ENCODE peak calls at places on chromosomes 11 and 22, in seven cellular contexts. One of them, this sample, is unnamed. For H3K4me1, the result is how much of the 10 kb centered on the place peaks cover.

GRCh38 chr11:130769782-130770565 is 146.3 kb downstream of the SNX19 start:
- DNase-seq in tibial artery: no peak
- DNase-seq in cardiac muscle cell: no peak
- DNase-seq in A549: no peak
- DNase-seq in CD8-positive, alpha-beta memory T cell: no peak
- DNase-seq in stomach: no peak
- DNase-seq in right lobe of liver: no peak
- DNase-seq in this sample: no peak

GRCh38 chr11:27497284-27497866 is 9.2 kb downstream of the LIN7C start:
- DNase-seq in tibial artery: no peak
- DNase-seq in cardiac muscle cell: peak
- DNase-seq in A549: peak
- DNase-seq in CD8-positive, alpha-beta memory T cell: no peak
- DNase-seq in stomach: no peak
- DNase-seq in right lobe of liver: no peak
- DNase-seq in this sample: no peak

GRCh38 chr11:29809121-29809520 is 207.7 kb downstream of the KCNA4 start:
- DNase-seq in tibial artery: no peak
- DNase-seq in cardiac muscle cell: peak
- DNase-seq in A549: no peak
- DNase-seq in CD8-positive, alpha-beta memory T cell: no peak
- DNase-seq in stomach: no peak
- DNase-seq in right lobe of liver: no peak
- DNase-seq in this sample: no peak

GRCh38 chr22:37007666-37008065 is 11.6 kb downstream of the TST start:
- DNase-seq in tibial artery: no peak
- DNase-seq in cardiac muscle cell: peak
- DNase-seq in A549: no peak
- DNase-seq in CD8-positive, alpha-beta memory T cell: no peak
- DNase-seq in stomach: no peak
- DNase-seq in right lobe of liver: no peak
- DNase-seq in this sample: no peak

GRCh38 chr22:20021196-20022181 is 579 bp downstream of the TANGO2 start:
- DNase-seq in tibial artery: peak
- DNase-seq in cardiac muscle cell: peak
- DNase-seq in A549: no peak
- DNase-seq in CD8-positive, alpha-beta memory T cell: no peak
- DNase-seq in stomach: peak
- DNase-seq in right lobe of liver: peak
- DNase-seq in this sample: peak

GRCh38 chr11:18352581-18352980 is 30.2 kb downstream of the GTF2H1 start:
- DNase-seq in tibial artery: no peak
- DNase-seq in cardiac muscle cell: peak
- DNase-seq in A549: no peak
- DNase-seq in CD8-positive, alpha-beta memory T cell: no peak
- DNase-seq in stomach: no peak
- DNase-seq in right lobe of liver: no peak
- DNase-seq in this sample: no peak

GRCh38 chr11:43784301-43784700 is 96.3 kb upstream of the ALKBH3 start:
- DNase-seq in tibial artery: no peak
- DNase-seq in cardiac muscle cell: no peak
- DNase-seq in A549: no peak
- DNase-seq in CD8-positive, alpha-beta memory T cell: no peak
- DNase-seq in stomach: no peak
- DNase-seq in right lobe of liver: no peak
- DNase-seq in this sample: no peak

GRCh38 chr11:10818594-10818993 is 9.9 kb upstream of the EIF4G2 start:
- DNase-seq in tibial artery: no peak
- DNase-seq in cardiac muscle cell: no peak
- DNase-seq in A549: peak
- DNase-seq in CD8-positive, alpha-beta memory T cell: no peak
- DNase-seq in stomach: no peak
- DNase-seq in right lobe of liver: no peak
- DNase-seq in this sample: no peak

GRCh38 chr11:119705362-119705761 is 23.6 kb downstream of the NECTIN1 start:
- DNase-seq in tibial artery: no peak
- DNase-seq in cardiac muscle cell: no peak
- DNase-seq in A549: no peak
- DNase-seq in CD8-positive, alpha-beta memory T cell: no peak
- DNase-seq in stomach: no peak
- DNase-seq in right lobe of liver: no peak
- DNase-seq in this sample: no peak
- H3K4me1 ChIP-seq in tibial artery: under half
- H3K4me1 ChIP-seq in cardiac muscle cell: under half
- H3K4me1 ChIP-seq in A549: under half
- H3K4me1 ChIP-seq in CD8-positive, alpha-beta memory T cell: under half
- H3K4me1 ChIP-seq in stomach: under half
- H3K4me1 ChIP-seq in right lobe of liver: under half
- H3K4me1 ChIP-seq in this sample: under half

DNA sequence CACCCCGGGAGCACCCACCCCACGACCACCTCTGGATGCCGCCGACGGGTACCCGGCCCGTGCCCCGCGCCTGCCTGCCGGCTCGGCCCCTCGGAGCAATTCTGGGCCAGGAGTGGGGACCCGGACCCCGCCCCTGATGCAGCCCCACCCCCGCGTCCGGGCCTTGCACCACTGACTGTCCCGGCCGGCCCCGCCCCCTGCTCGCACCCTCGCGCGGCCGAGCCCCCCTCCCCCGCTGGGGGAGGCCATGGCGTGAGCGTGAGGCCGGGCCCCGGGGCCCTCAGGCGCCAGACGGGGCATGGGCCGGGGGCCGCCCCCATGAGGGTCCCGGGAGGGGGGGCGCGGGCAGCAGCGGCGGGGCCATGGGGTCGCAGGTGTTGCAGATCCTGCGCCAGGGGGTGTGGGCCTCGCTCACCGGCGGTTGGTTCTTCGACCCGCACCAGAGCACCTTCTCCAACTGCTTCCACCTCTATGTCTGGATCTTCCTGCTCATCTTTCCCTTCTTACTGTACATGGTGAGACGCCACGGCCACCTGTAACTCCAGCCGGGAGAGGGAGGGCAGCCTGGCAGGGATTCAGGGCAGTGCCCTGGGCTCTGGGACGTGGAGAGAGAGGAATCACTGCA is 486 bp downstream of the PCNX3 start:
- DNase-seq in tibial artery: no peak
- DNase-seq in cardiac muscle cell: peak
- DNase-seq in A549: peak
- DNase-seq in CD8-positive, alpha-beta memory T cell: peak
- DNase-seq in stomach: peak
- DNase-seq in right lobe of liver: no peak
- DNase-seq in this sample: no peak
- H3K4me3 ChIP-seq in tibial artery: peak
- H3K4me3 ChIP-seq in cardiac muscle cell: peak
- H3K4me3 ChIP-seq in A549: peak
- H3K4me3 ChIP-seq in CD8-positive, alpha-beta memory T cell: peak
- H3K4me3 ChIP-seq in stomach: peak
- H3K4me3 ChIP-seq in right lobe of liver: peak
- H3K4me3 ChIP-seq in this sample: peak

DNA sequence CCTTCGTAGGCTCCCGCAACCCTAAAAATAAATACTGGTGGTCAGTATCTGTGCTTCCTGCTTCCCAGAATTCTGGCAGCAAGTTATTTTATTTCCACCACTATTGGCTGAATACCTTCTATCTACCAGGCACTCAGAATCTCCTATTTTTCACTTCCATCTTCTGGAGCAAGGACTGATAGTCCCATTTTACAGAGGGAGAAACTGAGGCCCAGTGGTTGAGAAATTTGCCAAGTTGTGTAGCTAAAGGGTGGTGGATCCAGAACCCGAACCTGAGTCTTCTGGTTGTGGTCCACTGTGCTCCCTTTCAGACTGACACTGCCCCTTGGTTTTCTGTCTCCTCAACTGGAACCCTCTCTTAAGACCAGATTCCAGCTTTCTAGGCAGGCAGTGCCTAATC is 31.6 kb downstream of the NECTIN1 start:
- DNase-seq in tibial artery: no peak
- DNase-seq in cardiac muscle cell: no peak
- DNase-seq in A549: no peak
- DNase-seq in CD8-positive, alpha-beta memory T cell: no peak
- DNase-seq in stomach: no peak
- DNase-seq in right lobe of liver: no peak
- DNase-seq in this sample: no peak
- H3K4me1 ChIP-seq in tibial artery: under half
- H3K4me1 ChIP-seq in cardiac muscle cell: under half
- H3K4me1 ChIP-seq in A549: under half
- H3K4me1 ChIP-seq in CD8-positive, alpha-beta memory T cell: under half
- H3K4me1 ChIP-seq in stomach: under half
- H3K4me1 ChIP-seq in right lobe of liver: under half
- H3K4me1 ChIP-seq in this sample: under half

GRCh38 chr11:20162340-20162739 is 2.1 kb upstream of the DBX1 start:
- DNase-seq in tibial artery: no peak
- DNase-seq in cardiac muscle cell: no peak
- DNase-seq in A549: no peak
- DNase-seq in CD8-positive, alpha-beta memory T cell: no peak
- DNase-seq in stomach: no peak
- DNase-seq in right lobe of liver: no peak
- DNase-seq in this sample: no peak

GRCh38 chr11:20164152-20164551 is 3.9 kb upstream of the DBX1 start:
- DNase-seq in tibial artery: no peak
- DNase-seq in cardiac muscle cell: no peak
- DNase-seq in A549: no peak
- DNase-seq in CD8-positive, alpha-beta memory T cell: no peak
- DNase-seq in stomach: no peak
- DNase-seq in right lobe of liver: no peak
- DNase-seq in this sample: no peak

GRCh38 chr11:20162824-20163777 is 2.8 kb upstream of the DBX1 start:
- DNase-seq in tibial artery: no peak
- DNase-seq in cardiac muscle cell: peak
- DNase-seq in A549: peak
- DNase-seq in CD8-positive, alpha-beta memory T cell: no peak
- DNase-seq in stomach: no peak
- DNase-seq in right lobe of liver: peak
- DNase-seq in this sample: no peak

GRCh38 chr11:20161923-20162322 is 1.6 kb upstream of the DBX1 start:
- DNase-seq in tibial artery: no peak
- DNase-seq in cardiac muscle cell: no peak
- DNase-seq in A549: no peak
- DNase-seq in CD8-positive, alpha-beta memory T cell: no peak
- DNase-seq in stomach: no peak
- DNase-seq in right lobe of liver: no peak
- DNase-seq in this sample: no peak

GRCh38 chr11:20163778-20164133 is 3.5 kb upstream of the DBX1 start:
- DNase-seq in tibial artery: no peak
- DNase-seq in cardiac muscle cell: no peak
- DNase-seq in A549: no peak
- DNase-seq in CD8-positive, alpha-beta memory T cell: no peak
- DNase-seq in stomach: no peak
- DNase-seq in right lobe of liver: no peak
- DNase-seq in this sample: no peak
- H3K4me3 ChIP-seq in tibial artery: peak
- H3K4me3 ChIP-seq in cardiac muscle cell: peak
- H3K4me3 ChIP-seq in A549: peak
- H3K4me3 ChIP-seq in CD8-positive, alpha-beta memory T cell: no peak
- H3K4me3 ChIP-seq in stomach: peak
- H3K4me3 ChIP-seq in right lobe of liver: peak
- H3K4me3 ChIP-seq in this sample: peak

GRCh38 chr11:3833461-3833860 is 7.3 kb downstream of the RHOG start:
- DNase-seq in tibial artery: no peak
- DNase-seq in cardiac muscle cell: no peak
- DNase-seq in A549: no peak
- DNase-seq in CD8-positive, alpha-beta memory T cell: no peak
- DNase-seq in stomach: no peak
- DNase-seq in right lobe of liver: no peak
- DNase-seq in this sample: no peak
- H3K4me1 ChIP-seq in tibial artery: under half
- H3K4me1 ChIP-seq in cardiac muscle cell: under half
- H3K4me1 ChIP-seq in A549: under half
- H3K4me1 ChIP-seq in CD8-positive, alpha-beta memory T cell: half or more
- H3K4me1 ChIP-seq in stomach: under half
- H3K4me1 ChIP-seq in right lobe of liver: under half
- H3K4me1 ChIP-seq in this sample: half or more

DNA sequence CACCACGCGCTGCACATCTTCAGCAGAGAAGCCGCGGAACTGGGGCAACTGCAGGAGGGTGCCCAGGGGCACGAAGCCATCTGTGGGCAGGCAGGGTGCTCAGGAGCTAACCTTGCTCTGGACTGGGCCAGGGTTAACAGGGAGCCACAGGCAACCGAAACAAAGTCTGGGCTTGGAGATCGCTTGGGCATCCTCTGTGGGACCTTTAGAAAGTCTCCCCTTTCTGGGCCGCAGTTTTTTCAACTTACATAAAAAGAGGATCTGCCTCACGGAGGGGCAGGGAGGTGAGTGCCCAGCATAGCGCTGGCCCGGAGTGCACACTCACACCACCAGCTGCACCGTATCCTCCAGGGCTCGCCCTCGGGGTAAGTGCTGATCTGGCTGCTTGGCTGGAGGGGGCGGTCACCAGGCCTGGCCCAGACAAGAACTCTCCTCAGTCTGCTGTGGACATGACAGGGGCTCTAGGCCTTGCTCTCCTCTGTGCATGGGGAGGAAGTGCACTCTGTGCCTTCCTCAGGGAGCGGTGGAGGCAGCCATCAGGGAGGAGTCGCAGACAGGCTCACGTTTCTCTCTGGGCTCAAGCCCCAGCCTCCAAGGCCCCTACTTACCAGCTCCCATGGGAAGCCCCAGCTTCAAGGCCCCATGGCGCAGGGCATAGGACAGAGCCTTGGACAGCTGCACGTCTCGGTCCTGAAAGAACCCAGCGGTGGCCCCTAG is 937 bp downstream of the TRPT1 start:
- DNase-seq in tibial artery: peak
- DNase-seq in cardiac muscle cell: no peak
- DNase-seq in A549: no peak
- DNase-seq in CD8-positive, alpha-beta memory T cell: no peak
- DNase-seq in stomach: no peak
- DNase-seq in right lobe of liver: peak
- DNase-seq in this sample: no peak
- H3K4me3 ChIP-seq in tibial artery: peak
- H3K4me3 ChIP-seq in cardiac muscle cell: peak
- H3K4me3 ChIP-seq in A549: peak
- H3K4me3 ChIP-seq in CD8-positive, alpha-beta memory T cell: peak
- H3K4me3 ChIP-seq in stomach: peak
- H3K4me3 ChIP-seq in right lobe of liver: peak
- H3K4me3 ChIP-seq in this sample: peak

DNA sequence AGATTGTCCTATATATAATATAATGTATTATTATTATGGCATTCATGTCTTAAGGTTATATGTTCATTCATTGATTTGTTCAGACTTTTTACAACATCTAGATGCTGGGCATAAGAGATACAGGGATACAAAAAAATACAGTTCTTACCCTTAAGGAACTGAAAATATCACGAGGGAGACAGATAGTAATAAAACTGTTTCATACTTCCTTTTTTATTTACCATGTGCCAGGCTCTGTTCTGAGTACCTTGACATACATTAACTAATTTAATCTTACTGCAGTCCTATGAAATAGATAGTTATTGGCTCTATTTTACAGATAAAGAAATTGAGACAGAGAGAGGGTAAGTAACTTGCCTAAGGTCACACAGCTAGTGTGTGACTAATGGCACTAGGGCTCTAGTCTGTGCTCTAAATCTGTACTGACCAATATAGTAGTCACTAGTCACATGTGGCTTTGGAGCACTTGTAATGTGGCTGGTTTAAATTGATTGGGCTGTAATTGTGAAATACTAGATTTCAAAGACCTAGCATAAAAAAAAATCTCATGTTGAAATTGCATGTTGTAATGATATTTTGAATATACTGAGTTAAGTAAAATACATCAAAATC is 21.3 kb downstream of the TRIM44 start:
- DNase-seq in tibial artery: no peak
- DNase-seq in cardiac muscle cell: no peak
- DNase-seq in A549: no peak
- DNase-seq in CD8-positive, alpha-beta memory T cell: no peak
- DNase-seq in stomach: no peak
- DNase-seq in right lobe of liver: no peak
- DNase-seq in this sample: no peak
- H3K4me1 ChIP-seq in tibial artery: under half
- H3K4me1 ChIP-seq in cardiac muscle cell: under half
- H3K4me1 ChIP-seq in A549: under half
- H3K4me1 ChIP-seq in CD8-positive, alpha-beta memory T cell: under half
- H3K4me1 ChIP-seq in stomach: under half
- H3K4me1 ChIP-seq in right lobe of liver: under half
- H3K4me1 ChIP-seq in this sample: under half

This sample was measured in left lung.